ENCODE peak calls at places on chromosomes 13 and 19, in ten cellular contexts. E is esophagus squamous epithelium, C is breast epithelium, F is adrenal gland, I is IMR-90, A is ovary, K is H1, W is body of pancreas, Y is lower leg skin, G is gastrocnemius medialis. J is an unnamed sample.
A peak's percentile ranks its signal among the peaks of the same experiment; 100 is the strongest.

GRCh38 chr19:51441410-51442390 is 16.6 kb downstream of the SIGLEC8 start:
- DNase-seq in E (no peak), C (no peak), F (no peak), I (no peak), A (no peak), K (no peak), W (no peak), Y (no peak), G (no peak), J (no peak)

GRCh38 chr19:47267350-47267759 is 7.3 kb upstream of the INAFM1 start:
- DNase-seq in E (no peak), C (no peak), F (no peak), I (no peak), A (no peak), K (no peak), W (peak; percentile 80), Y (no peak), G (peak; percentile 72), J (no peak)

GRCh38 chr13:75818181-75819110 is 182.3 kb downstream of the LMO7 start:
- DNase-seq in E (no peak), C (no peak), F (no peak), I (no peak), A (no peak), K (no peak), W (no peak), Y (no peak), G (no peak), J (no peak)

GRCh38 chr19:38733493-38734175 is 10.6 kb downstream of the CAPN12 start:
- DNase-seq in E (no peak), C (peak; percentile 25), F (peak; percentile 58), I (no peak), A (no peak), K (no peak), W (no peak), Y (peak; percentile 17), G (no peak), J (peak; percentile 26)

GRCh38 chr13:80235131-80235530 is 105.8 kb downstream of the SPRY2 start:
- DNase-seq in E (no peak), C (no peak), F (no peak), I (no peak), A (no peak), K (no peak), W (no peak), Y (no peak), G (no peak), J (no peak)

GRCh38 chr19:41929536-41930071 is 1.4 kb upstream of the ERFL start:
- DNase-seq in E (no peak), C (no peak), F (no peak), I (no peak), A (no peak), K (no peak), W (no peak), Y (no peak), G (no peak), J (no peak)

GRCh38 chr13:42650470-42650869 is 76.5 kb downstream of the TNFSF11 start:
- DNase-seq in E (no peak), C (no peak), F (no peak), I (no peak), A (no peak), K (no peak), W (no peak), Y (no peak), G (no peak), J (no peak)

GRCh38 chr13:94674609-94675348 is 37.6 kb downstream of the SOX21 start:
- DNase-seq in E (no peak), C (no peak), F (peak; percentile 68), I (peak; percentile 30), A (no peak), K (no peak), W (peak; percentile 72), Y (peak; percentile 29), G (no peak), J (no peak)

GRCh38 chr13:110868631-110869165 is 46.2 kb downstream of the ANKRD10 start:
- DNase-seq in E (no peak), C (no peak), F (no peak), I (no peak), A (no peak), K (no peak), W (no peak), Y (no peak), G (peak; percentile 73), J (peak; percentile 46)

GRCh38 chr19:49148784-49149651 is 6.2 kb downstream of the HRC start:
- DNase-seq in E (no peak), C (peak; percentile 98), F (peak; percentile 99), I (peak; percentile 86), A (peak; percentile 99), K (no peak), W (peak; percentile 100), Y (peak; percentile 96), G (peak; percentile 98), J (peak; percentile 98)

GRCh38 chr13:49214917-49215376 is 5.2 kb upstream of the MLNR start:
- DNase-seq in E (no peak), C (no peak), F (peak; percentile 68), I (peak; percentile 6), A (no peak), K (no peak), W (peak; percentile 39), Y (peak; percentile 37), G (peak; percentile 32), J (no peak)

GRCh38 chr13:106213028-106213427 is 322.4 kb downstream of the EFNB2 start:
- DNase-seq in E (no peak), C (no peak), F (no peak), I (no peak), A (no peak), K (no peak), W (no peak), Y (no peak), G (no peak), J (no peak)

GRCh38 chr13:29713841-29714240 is 118.4 kb upstream of the SLC7A1 start:
- DNase-seq in E (no peak), C (no peak), F (no peak), I (peak; percentile 21), A (no peak), K (no peak), W (no peak), Y (no peak), G (no peak), J (no peak)

GRCh38 chr19:31125071-31125470 is 224.2 kb downstream of the TSHZ3 start:
- DNase-seq in E (no peak), C (no peak), F (no peak), I (no peak), A (no peak), K (no peak), W (no peak), Y (no peak), G (no peak), J (no peak)

DNA sequence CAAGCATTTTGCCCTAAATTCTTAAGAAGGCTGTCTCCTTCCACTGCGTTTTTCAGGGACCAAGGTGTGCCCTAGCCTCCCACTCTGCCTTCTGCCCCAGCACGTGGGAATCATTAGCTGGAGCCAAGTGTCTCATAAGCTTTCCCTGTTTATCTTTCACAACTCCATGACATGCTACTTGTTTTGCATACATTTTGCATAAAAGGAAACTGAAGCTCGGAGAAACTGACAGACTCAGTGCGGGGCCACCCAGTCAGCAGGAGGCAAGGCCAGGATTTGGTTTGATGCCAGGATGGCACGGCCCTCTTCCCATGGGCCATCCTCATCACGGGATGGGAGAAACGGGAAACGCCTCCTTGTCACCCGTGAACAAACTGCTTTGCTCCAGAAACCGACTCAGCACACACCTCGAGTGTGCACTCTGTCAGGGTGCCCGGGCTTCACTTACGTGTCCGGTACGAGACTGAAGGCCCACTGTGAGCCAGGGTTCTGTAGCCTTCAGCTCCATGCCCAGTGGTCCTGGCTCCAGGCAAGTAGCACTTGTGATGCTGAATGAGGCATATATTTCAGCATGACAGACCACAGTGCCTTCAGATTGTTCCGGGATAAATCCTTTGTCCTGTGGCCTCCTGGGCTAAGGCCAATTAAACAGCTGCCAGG is 9.6 kb downstream of the CEBPA start:
- DNase-seq in E (no peak), C (no peak), F (no peak), I (no peak), A (no peak), K (no peak), W (peak; percentile 26), Y (no peak), G (peak; percentile 67), J (no peak)
- TF ChIP-seq POLR2A in E (no peak), C (no peak), F (no peak), I (no peak), A (no peak), K (no peak), W (no peak), Y (no peak), G (no peak), J (no peak)

DNA sequence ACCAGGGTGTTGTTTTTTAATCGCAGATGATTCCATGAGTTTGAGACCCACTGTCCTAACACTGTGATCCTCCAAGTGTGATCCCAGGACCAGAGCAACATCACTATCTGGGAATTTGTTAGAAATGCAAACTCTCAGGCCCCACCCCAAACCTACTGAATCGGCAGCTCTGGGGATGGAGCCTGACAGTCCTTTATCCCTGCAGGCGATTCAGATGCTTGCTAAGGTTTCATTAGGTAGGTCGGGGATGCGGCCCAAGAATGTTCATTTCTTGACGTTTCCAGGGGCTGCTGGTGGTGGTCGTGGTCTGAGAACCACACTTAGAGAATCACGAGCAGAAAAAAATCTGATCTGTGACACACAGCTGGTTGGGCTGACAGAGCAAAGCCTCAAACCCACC is 1.4 kb upstream of the FARP1 start:
- DNase-seq in E (no peak), C (no peak), F (no peak), I (no peak), A (no peak), K (no peak), W (no peak), Y (no peak), G (no peak), J (no peak)
- TF ChIP-seq POLR2A in E (no peak), C (no peak), F (no peak), I (no peak), A (no peak), K (no peak), W (no peak), Y (no peak), G (no peak), J (no peak)

GRCh38 chr19:5627395-5627904 is 4.6 kb downstream of the SAFB start:
- DNase-seq in E (no peak), C (peak; percentile 33), F (peak; percentile 83), I (peak; percentile 72), A (no peak), K (no peak), W (peak; percentile 37), Y (peak; percentile 66), G (peak; percentile 55), J (no peak)
- TF ChIP-seq POLR2A in E (no peak), C (no peak), F (no peak), I (no peak), A (no peak), K (no peak), W (no peak), Y (no peak), G (no peak), J (no peak)

DNA sequence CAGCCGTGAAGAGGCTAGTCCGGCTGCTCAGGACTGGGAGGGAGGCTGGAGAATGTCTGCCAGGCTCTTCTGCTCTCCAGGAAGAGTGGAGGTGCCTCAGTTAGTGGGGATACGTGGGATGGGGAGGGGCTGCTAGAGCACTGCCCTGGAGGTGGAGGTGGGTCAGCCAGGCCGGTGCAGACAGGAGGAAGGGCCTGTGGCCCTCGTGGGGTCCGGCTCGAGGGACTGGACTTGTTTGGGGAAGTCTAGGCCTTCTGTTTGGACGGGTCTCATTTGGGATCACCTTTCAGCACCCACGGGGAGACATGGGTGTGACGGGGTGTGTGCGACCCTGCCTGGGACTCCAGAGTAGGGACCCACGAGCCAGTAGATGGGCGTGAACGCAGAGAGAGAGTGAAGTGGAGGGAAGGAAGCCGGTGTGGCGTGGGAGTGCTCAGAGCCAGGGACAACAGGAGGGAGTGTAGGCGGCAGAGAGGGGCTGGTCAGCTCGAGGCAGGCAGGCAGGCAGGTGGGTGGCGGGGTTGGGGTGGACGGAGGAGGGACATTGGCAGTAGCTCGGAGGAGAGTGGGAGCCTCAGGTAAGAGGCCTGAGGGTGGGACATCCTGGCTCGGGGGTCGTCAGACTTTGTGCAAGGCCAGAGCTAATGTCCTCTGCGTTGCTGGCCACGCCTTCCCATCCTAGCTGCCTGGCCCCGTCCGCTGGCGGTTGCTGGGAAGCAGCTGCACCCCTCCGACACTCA is 11.5 kb downstream of the EPN1 start:
- DNase-seq in E (no peak), C (no peak), F (no peak), I (no peak), A (peak; percentile 8), K (no peak), W (no peak), Y (no peak), G (no peak), J (no peak)
- TF ChIP-seq POLR2A in E (no peak), C (no peak), F (no peak), I (no peak), A (no peak), K (no peak), W (no peak), Y (no peak), G (no peak), J (no peak)